ENCODE peak calls at places on chromosome 13, in nine cellular contexts. I is fibroblast of mammary gland; T is amygdala; H is thoracic aorta; J is stimulated activated CD4-positive, alpha-beta T cell treated with anti-CD3 and anti-CD28 coated beads, Interleukin-1b, Interleukin-23, amount 100 ng/mL, for 1 hour; N is aorta; S is A172; P is amniotic stem cell; D is activated naive CD8-positive, alpha-beta T cell treated with anti-CD3 and anti-CD28 coated beads for 36 hours. L is an unnamed sample.

GRCh38 chr13:40064154-40064713 is 408.8 kb downstream of the COG6 start:
- DNase-seq in I (no peak), T (no peak), H (no peak), J (no peak), N (no peak), S (peak), P (no peak), D (no peak), L (peak)

GRCh38 chr13:29583073-29583785 is 12.3 kb downstream of the SLC7A1 start:
- DNase-seq in I (peak), T (no peak), H (no peak), J (no peak), N (no peak), S (peak), P (peak), D (no peak), L (peak)

GRCh38 chr13:113005076-113005865 is 36.3 kb downstream of the MCF2L start:
- DNase-seq in I (no peak), T (no peak), H (no peak), J (no peak), N (no peak), S (no peak), P (no peak), D (no peak), L (no peak)

GRCh38 chr13:93098972-93099371 is 127.6 kb upstream of the GPC6 start:
- DNase-seq in I (no peak), T (no peak), H (no peak), J (no peak), N (no peak), S (no peak), P (no peak), D (no peak), L (no peak)

GRCh38 chr13:100154835-100155463 is 66.1 kb downstream of the PCCA start:
- DNase-seq in I (no peak), T (no peak), H (no peak), J (no peak), N (no peak), S (no peak), P (no peak), D (no peak), L (no peak)

GRCh38 chr13:76086729-76087128 is 450.6 kb downstream of the LMO7 start:
- DNase-seq in I (no peak), T (no peak), H (no peak), J (no peak), N (no peak), S (no peak), P (no peak), D (no peak), L (no peak)

GRCh38 chr13:33355470-33355869 is 69.9 kb upstream of the STARD13 start:
- DNase-seq in I (peak), T (no peak), H (no peak), J (no peak), N (no peak), S (no peak), P (no peak), D (no peak), L (no peak)

GRCh38 chr13:97205971-97206370 is 16.2 kb upstream of the MBNL2 start:
- DNase-seq in I (peak), T (no peak), H (no peak), J (no peak), N (no peak), S (peak), P (no peak), D (no peak), L (no peak)

GRCh38 chr13:48320396-48320790 is 16.8 kb downstream of the RB1 start:
- DNase-seq in I (no peak), T (no peak), H (no peak), J (no peak), N (no peak), S (no peak), P (no peak), D (no peak), L (no peak)

GRCh38 chr13:51802601-51803000 is 1.4 kb downstream of the DHRS12 start:
- DNase-seq in I (no peak), T (no peak), H (no peak), J (no peak), N (no peak), S (no peak), P (no peak), D (no peak), L (no peak)

GRCh38 chr13:74847966-74848365 is 634.0 kb downstream of the TBC1D4 start:
- DNase-seq in I (no peak), T (no peak), H (no peak), J (no peak), N (no peak), S (no peak), P (no peak), D (no peak), L (no peak)

GRCh38 chr13:83211301-83211700 is 671.0 kb downstream of the SLITRK1 start:
- DNase-seq in I (peak), T (no peak), H (no peak), J (no peak), N (no peak), S (no peak), P (no peak), D (no peak), L (no peak)

GRCh38 chr13:66657165-66657895 is 572.8 kb downstream of the PCDH9 start:
- DNase-seq in I (peak), T (peak), H (no peak), J (no peak), N (no peak), S (peak), P (peak), D (no peak), L (peak)

GRCh38 chr13:52128714-52129700 is at the start of gene NEK5:
- DNase-seq in I (peak), T (peak), H (no peak), J (no peak), N (peak), S (peak), P (peak), D (peak), L (peak)

GRCh38 chr13:51004918-51005460 is 95.4 kb downstream of the RNASEH2B start:
- DNase-seq in I (no peak), T (no peak), H (no peak), J (no peak), N (no peak), S (no peak), P (no peak), D (no peak), L (no peak)

GRCh38 chr13:98938801-98939200 is 39.1 kb downstream of the DOCK9 start:
- DNase-seq in I (no peak), T (no peak), H (no peak), J (no peak), N (no peak), S (no peak), P (no peak), D (no peak), L (no peak)

GRCh38 chr13:20191902-20192469 is 752 bp downstream of the GJB2 start:
- DNase-seq in I (peak), T (no peak), H (no peak), J (no peak), N (no peak), S (no peak), P (no peak), D (peak), L (peak)

GRCh38 chr13:48559638-48560320 is 26.9 kb upstream of the RCBTB2 start:
- DNase-seq in I (peak), T (no peak), H (no peak), J (no peak), N (no peak), S (peak), P (no peak), D (no peak), L (peak)

GRCh38 chr13:74062933-74063332 is 71.3 kb downstream of the KLF12 start:
- DNase-seq in I (peak), T (peak), H (peak), J (no peak), N (peak), S (no peak), P (no peak), D (no peak), L (no peak)

GRCh38 chr13:113862191-113862765 is 1.6 kb downstream of the GAS6 start:
- DNase-seq in I (no peak), T (no peak), H (no peak), J (no peak), N (no peak), S (no peak), P (no peak), D (no peak), L (peak)

GRCh38 chr13:34751492-34751891 is 190.6 kb upstream of the NBEA start:
- DNase-seq in I (no peak), T (no peak), H (no peak), J (no peak), N (no peak), S (no peak), P (no peak), D (no peak), L (no peak)

GRCh38 chr13:99228737-99229691 is 28.4 kb downstream of the UBAC2 start:
- DNase-seq in I (peak), T (no peak), H (no peak), J (no peak), N (no peak), S (peak), P (peak), D (no peak), L (peak)

GRCh38 chr13:30196025-30196424 is 111.3 kb downstream of the KATNAL1 start:
- DNase-seq in I (peak), T (no peak), H (no peak), J (no peak), N (no peak), S (peak), P (no peak), D (no peak), L (peak)

GRCh38 chr13:79679334-79679733 is 198.4 kb downstream of the NDFIP2 start:
- DNase-seq in I (peak), T (no peak), H (no peak), J (no peak), N (peak), S (peak), P (peak), D (peak), L (peak)

GRCh38 chr13:100534147-100534818 is 54.3 kb downstream of the GGACT start:
- DNase-seq in I (no peak), T (no peak), H (no peak), J (no peak), N (no peak), S (no peak), P (no peak), D (no peak), L (no peak)

GRCh38 chr13:82356667-82357066 is 1525.6 kb downstream of the SLITRK1 start:
- DNase-seq in I (peak), T (no peak), H (no peak), J (no peak), N (no peak), S (no peak), P (no peak), D (no peak), L (no peak)

GRCh38 chr13:37163626-37164365 is 58.3 kb upstream of the CSNK1A1L start:
- DNase-seq in I (peak), T (no peak), H (no peak), J (no peak), N (no peak), S (no peak), P (no peak), D (no peak), L (no peak)

GRCh38 chr13:78827471-78827870 is 168.5 kb upstream of the OBI1 start:
- DNase-seq in I (no peak), T (no peak), H (no peak), J (no peak), N (no peak), S (no peak), P (no peak), D (no peak), L (peak)

L was measured in Daoy.